ENCODE peak calls at places on chromosomes 1 and 21, in four cellular contexts. One of them, this sample, is unnamed.

GRCh38 chr21:15732290-15732995 is 2.7 kb downstream of the USP25 start:
- DNase-seq in SK-N-SH: no peak
- DNase-seq in K562: peak; percentile 61
- DNase-seq in GM12878: peak; percentile 57
- DNase-seq in this sample: no peak

GRCh38 chr1:7224644-7225043 is 439.4 kb downstream of the CAMTA1 start:
- DNase-seq in SK-N-SH: no peak
- DNase-seq in K562: peak; percentile 28
- DNase-seq in GM12878: no peak
- DNase-seq in this sample: no peak

GRCh38 chr1:1246601-1247340 is at the start of gene C1QTNF12:
- DNase-seq in SK-N-SH: peak; percentile 65
- DNase-seq in K562: no peak
- DNase-seq in GM12878: no peak
- DNase-seq in this sample: no peak

GRCh38 chr1:153922076-153922837 is 515 bp downstream of the GATAD2B start:
- DNase-seq in SK-N-SH: peak; percentile 78
- DNase-seq in K562: peak; percentile 92
- DNase-seq in GM12878: no peak
- DNase-seq in this sample: peak; percentile 60

GRCh38 chr1:198496216-198497143 is 44.0 kb downstream of the ATP6V1G3 start:
- DNase-seq in SK-N-SH: no peak
- DNase-seq in K562: no peak
- DNase-seq in GM12878: no peak
- DNase-seq in this sample: no peak

GRCh38 chr1:1090424-1091343 is 16.6 kb upstream of the RNF223 start:
- DNase-seq in SK-N-SH: peak; percentile 30
- DNase-seq in K562: no peak
- DNase-seq in GM12878: no peak
- DNase-seq in this sample: no peak

GRCh38 chr1:61202854-61203603 is 120.7 kb downstream of the NFIA start:
- DNase-seq in SK-N-SH: no peak
- DNase-seq in K562: no peak
- DNase-seq in GM12878: no peak
- DNase-seq in this sample: no peak

GRCh38 chr1:94646786-94647555 is 105.4 kb upstream of the F3 start:
- DNase-seq in SK-N-SH: no peak
- DNase-seq in K562: no peak
- DNase-seq in GM12878: no peak
- DNase-seq in this sample: no peak

GRCh38 chr21:21163904-21164303 is 165.7 kb downstream of the NCAM2 start:
- DNase-seq in SK-N-SH: peak; percentile 50
- DNase-seq in K562: peak; percentile 85
- DNase-seq in GM12878: no peak
- DNase-seq in this sample: no peak

DNA sequence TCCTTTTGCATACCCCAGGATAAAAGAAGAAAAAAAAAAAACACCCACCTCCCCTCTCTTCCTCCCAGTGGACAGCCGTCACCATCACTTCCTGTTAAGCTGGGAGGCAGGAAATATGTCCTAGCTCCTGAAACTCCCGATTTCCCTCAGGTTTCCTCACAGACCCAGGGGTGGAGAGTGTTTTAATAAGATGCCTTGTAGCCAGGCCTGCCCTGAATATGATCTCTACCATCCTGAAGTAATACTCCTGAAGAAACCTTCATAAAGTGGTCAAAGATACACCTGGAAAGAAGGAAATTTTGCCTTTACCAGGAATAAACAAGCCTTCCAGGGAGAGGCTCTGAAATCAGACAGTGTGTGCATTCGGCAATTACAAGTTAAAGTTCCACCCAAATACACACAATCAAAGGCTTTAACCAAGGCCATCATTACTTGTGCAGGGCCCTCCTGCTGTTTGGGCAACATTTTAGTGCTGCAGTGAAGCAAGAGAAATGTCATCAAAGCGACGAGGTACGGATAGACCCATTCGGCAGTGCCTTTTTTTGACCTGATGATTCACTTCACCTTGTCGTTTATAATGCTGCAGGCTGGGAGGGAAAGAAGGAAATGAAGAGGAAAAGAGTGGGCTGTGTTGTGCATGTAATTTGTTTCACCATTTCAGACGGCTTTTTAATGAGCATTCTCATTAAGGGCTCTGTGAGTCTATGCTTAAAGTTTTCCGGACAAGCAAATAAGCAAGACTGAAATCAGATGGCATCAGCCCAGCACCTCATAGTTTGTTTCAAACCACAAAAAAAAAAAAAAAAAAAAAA is 41.0 kb upstream of the RASAL2 start:
- DNase-seq in SK-N-SH: no peak
- DNase-seq in K562: no peak
- DNase-seq in GM12878: no peak
- DNase-seq in this sample: no peak
- TF ChIP-seq NRF1 in SK-N-SH: no peak
- TF ChIP-seq NRF1 in K562: no peak
- TF ChIP-seq NRF1 in GM12878: no peak
- TF ChIP-seq NRF1 in this sample: no peak

GRCh38 chr1:236638935-236639334 is 34.6 kb upstream of the HEATR1 start:
- DNase-seq in SK-N-SH: no peak
- DNase-seq in K562: no peak
- DNase-seq in GM12878: no peak
- DNase-seq in this sample: no peak
- TF ChIP-seq NRF1 in SK-N-SH: no peak
- TF ChIP-seq NRF1 in K562: no peak
- TF ChIP-seq NRF1 in GM12878: no peak
- TF ChIP-seq NRF1 in this sample: no peak

GRCh38 chr21:29075706-29076447 is 2.4 kb upstream of the CCT8 start:
- DNase-seq in SK-N-SH: no peak
- DNase-seq in K562: no peak
- DNase-seq in GM12878: no peak
- DNase-seq in this sample: no peak

GRCh38 chr21:29080454-29080930 is 7.0 kb upstream of the CCT8 start:
- DNase-seq in SK-N-SH: no peak
- DNase-seq in K562: no peak
- DNase-seq in GM12878: no peak
- DNase-seq in this sample: no peak

GRCh38 chr21:29074783-29075182 is 1.3 kb upstream of the CCT8 start:
- DNase-seq in SK-N-SH: no peak
- DNase-seq in K562: no peak
- DNase-seq in GM12878: no peak
- DNase-seq in this sample: no peak

GRCh38 chr21:29078884-29079765 is 5.7 kb upstream of the CCT8 start:
- DNase-seq in SK-N-SH: no peak
- DNase-seq in K562: peak; percentile 35
- DNase-seq in GM12878: peak; percentile 68
- DNase-seq in this sample: no peak

DNA sequence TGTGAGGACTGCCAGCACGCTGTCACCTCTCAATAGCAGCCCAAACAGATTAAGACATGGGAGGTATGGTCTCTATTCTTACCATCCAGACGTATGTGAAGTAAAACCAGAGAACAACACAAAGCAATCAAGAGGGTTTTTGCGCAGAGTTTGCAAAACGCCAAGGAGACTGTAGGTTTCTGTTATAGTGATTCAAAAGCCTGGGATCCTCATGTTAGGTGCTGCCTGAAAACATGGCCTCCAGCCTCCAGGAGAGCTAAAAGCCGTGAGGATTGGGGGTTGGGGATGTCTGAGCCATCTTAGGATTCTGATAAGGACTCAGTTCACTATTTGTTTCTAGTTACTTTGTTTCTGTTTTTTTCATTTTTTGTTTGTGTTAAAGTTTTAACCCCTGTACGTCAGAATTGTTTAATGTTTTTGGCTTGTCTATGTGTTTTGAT is 4.2 kb upstream of the CCT8 start:
- DNase-seq in SK-N-SH: no peak
- DNase-seq in K562: no peak
- DNase-seq in GM12878: peak; percentile 45
- DNase-seq in this sample: no peak
- TF ChIP-seq NRF1 in SK-N-SH: no peak
- TF ChIP-seq NRF1 in K562: no peak
- TF ChIP-seq NRF1 in GM12878: no peak
- TF ChIP-seq NRF1 in this sample: no peak

GRCh38 chr1:41414716-41415306 is 53.6 kb downstream of the FOXO6 start:
- DNase-seq in SK-N-SH: no peak
- DNase-seq in K562: no peak
- DNase-seq in GM12878: no peak
- DNase-seq in this sample: no peak
- TF ChIP-seq NRF1 in SK-N-SH: no peak
- TF ChIP-seq NRF1 in K562: no peak
- TF ChIP-seq NRF1 in GM12878: no peak
- TF ChIP-seq NRF1 in this sample: no peak

GRCh38 chr1:89894210-89894668 is 73.4 kb downstream of the LRRC8D start:
- DNase-seq in SK-N-SH: no peak
- DNase-seq in K562: peak; percentile 62
- DNase-seq in GM12878: no peak
- DNase-seq in this sample: no peak
- TF ChIP-seq NRF1 in SK-N-SH: no peak
- TF ChIP-seq NRF1 in K562: no peak
- TF ChIP-seq NRF1 in GM12878: no peak
- TF ChIP-seq NRF1 in this sample: no peak